ENCODE peak calls at places on chromosome 21, in six cellular contexts. S is right lobe of liver, Y is esophagus squamous epithelium, O is spleen, E is endothelial cell of umbilical vein, Z is breast epithelium. Q is an unnamed sample. For H3K27me3, the result is how much of the 10 kb centered on the place peaks cover.

GRCh38 chr21:35358008-35358407 is 308.9 kb upstream of the RUNX1 start:
- DNase-seq in S (no peak), Y (no peak), O (no peak), E (no peak), Z (no peak), Q (no peak)

GRCh38 chr21:46046471-46046870 is 51.4 kb upstream of the COL6A2 start:
- DNase-seq in S (no peak), Y (no peak), O (no peak), E (no peak), Z (no peak), Q (no peak)

GRCh38 chr21:21262048-21262447 is 263.8 kb downstream of the NCAM2 start:
- DNase-seq in S (no peak), Y (no peak), O (no peak), E (no peak), Z (no peak), Q (no peak)

GRCh38 chr21:45384656-45385548 is 20.1 kb upstream of the COL18A1 start:
- DNase-seq in S (peak), Y (no peak), O (peak), E (no peak), Z (no peak), Q (no peak)

GRCh38 chr21:46179708-46180078 is 4.6 kb downstream of the SPATC1L start:
- DNase-seq in S (no peak), Y (no peak), O (no peak), E (no peak), Z (peak), Q (no peak)

GRCh38 chr21:15141236-15141970 is 76.6 kb upstream of the NRIP1 start:
- DNase-seq in S (peak), Y (no peak), O (no peak), E (no peak), Z (no peak), Q (peak)

GRCh38 chr21:17757671-17758070 is 61.5 kb downstream of the C21orf91 start:
- DNase-seq in S (no peak), Y (no peak), O (no peak), E (no peak), Z (no peak), Q (no peak)

GRCh38 chr21:46226920-46227599 is 1.5 kb downstream of the LSS start:
- DNase-seq in S (no peak), Y (no peak), O (peak), E (no peak), Z (no peak), Q (no peak)

GRCh38 chr21:42679319-42679981 is 26.0 kb downstream of the PDE9A start:
- DNase-seq in S (no peak), Y (no peak), O (peak), E (no peak), Z (no peak), Q (no peak)

GRCh38 chr21:43768868-43769167 is 7.3 kb downstream of the CSTB start:
- DNase-seq in S (no peak), Y (no peak), O (no peak), E (no peak), Z (no peak), Q (no peak)

GRCh38 chr21:45848352-45848751 is 133.2 kb upstream of the COL6A1 start:
- DNase-seq in S (no peak), Y (no peak), O (no peak), E (no peak), Z (no peak), Q (no peak)

GRCh38 chr21:32533611-32534010 is 51.7 kb downstream of the TCP10L start:
- DNase-seq in S (no peak), Y (no peak), O (no peak), E (no peak), Z (no peak), Q (no peak)

GRCh38 chr21:32377991-32378390 is 14.8 kb downstream of the URB1 start:
- DNase-seq in S (no peak), Y (no peak), O (no peak), E (no peak), Z (no peak), Q (no peak)

GRCh38 chr21:45234127-45234526 is 53.6 kb downstream of the POFUT2 start:
- DNase-seq in S (no peak), Y (no peak), O (no peak), E (no peak), Z (no peak), Q (no peak)

DNA sequence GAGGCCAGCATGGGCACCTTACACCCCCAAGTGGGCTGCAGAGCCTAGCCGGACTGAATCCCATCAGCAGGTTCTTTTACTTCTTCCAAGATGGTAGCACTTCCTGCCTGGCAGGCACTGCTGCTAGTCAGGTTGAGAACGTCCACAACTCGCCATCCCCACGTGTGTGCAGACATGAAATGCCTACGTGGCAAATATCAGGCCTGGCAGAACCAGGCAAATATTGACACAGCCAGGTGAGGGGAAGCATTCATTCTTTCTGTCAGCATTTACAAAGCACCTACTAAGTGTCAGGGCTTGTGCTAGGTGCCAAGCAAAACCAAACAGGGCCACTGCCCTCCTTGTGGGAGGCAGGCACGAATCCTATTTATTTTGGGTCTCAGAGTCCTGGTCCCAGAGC is 52.3 kb upstream of the SIM2 start:
- DNase-seq in S (no peak), Y (no peak), O (no peak), E (no peak), Z (no peak), Q (no peak)
- H3K27ac ChIP-seq in S (no peak), Y (no peak), O (no peak), E (no peak), Z (no peak), Q (no peak)

DNA sequence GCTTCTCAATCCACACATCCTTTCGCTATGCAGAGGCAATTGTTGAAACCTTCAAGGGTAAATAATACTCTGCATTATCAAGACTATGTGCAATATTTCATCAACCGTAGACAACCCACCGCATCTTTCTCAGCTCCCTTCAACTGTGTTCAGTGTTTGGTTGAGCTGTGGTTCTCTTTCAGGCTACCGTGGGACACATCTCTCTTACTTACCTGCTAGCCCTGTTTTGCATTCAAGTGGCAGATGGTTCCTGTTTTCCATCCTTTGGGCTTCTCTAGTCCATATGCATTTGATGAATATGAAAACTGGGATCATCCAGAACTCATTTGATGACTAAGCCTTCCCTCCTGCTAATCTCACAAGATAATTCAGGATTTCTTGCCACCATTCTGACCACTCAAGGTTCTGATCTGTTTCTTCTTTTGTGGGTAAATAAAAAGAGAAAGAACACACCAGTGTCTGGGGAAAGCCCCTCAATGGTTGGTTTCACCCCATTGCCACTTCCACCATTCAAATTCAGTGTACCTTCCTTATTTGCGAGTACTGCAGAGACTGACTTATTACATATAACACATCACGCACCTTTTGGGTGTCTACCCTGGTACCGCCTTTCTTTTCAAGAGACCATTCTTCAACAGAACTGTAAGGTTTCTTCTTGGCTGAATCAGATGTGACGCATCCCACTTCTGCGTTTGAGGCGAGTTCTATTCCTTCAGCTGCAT is 61.7 kb downstream of the BACE2 start:
- DNase-seq in S (no peak), Y (no peak), O (no peak), E (no peak), Z (no peak), Q (no peak)
- TF ChIP-seq POLR2A in S (no peak), Y (no peak), O (peak), E (no peak), Z (no peak), Q (no peak)

GRCh38 chr21:34148826-34149558 is 75.6 kb downstream of the MRPS6 start:
- DNase-seq in S (no peak), Y (no peak), O (no peak), E (no peak), Z (no peak), Q (no peak)
- H3K27me3 ChIP-seq in S (under half), Y (under half), O (under half), E (under half), Z (under half), Q (under half)

DNA sequence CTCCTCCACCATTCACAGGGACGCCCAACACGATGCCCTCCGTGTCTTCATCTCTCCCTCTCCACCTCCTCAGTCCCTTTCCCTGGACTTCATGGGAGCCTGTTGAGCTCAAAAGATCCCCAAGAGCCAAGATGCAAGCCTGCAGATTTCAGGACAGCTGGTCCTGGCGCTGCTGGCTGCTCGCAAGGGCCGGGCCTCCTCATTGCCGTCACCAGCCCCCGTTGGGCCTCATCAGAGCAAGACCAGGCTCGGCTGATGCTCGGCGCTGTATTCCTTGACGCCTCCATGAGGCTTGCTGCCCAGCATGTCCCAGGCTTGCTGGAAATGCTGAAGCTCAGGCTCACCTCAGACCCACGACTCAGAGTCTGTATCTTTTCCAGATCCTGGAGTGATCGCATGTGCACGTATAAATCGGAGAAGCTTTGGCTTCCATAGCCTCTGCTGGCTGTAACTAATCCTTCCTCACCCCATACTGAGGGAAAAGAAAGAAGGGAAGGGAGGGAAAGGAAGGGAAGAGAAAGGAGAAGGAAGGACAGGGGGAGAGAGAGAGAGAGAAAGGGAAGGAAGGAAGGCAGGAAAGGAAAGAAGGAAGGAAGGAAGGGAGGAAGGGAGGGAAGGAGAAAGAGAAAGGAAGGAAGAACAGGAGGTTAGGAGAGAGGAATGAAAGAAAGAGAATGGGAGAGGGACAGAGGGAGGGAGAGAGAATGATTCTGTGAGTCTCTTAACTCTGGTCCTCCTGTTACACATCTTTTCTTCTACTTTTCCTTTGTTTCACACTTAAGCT is 94.6 kb downstream of the KCNJ15 start:
- DNase-seq in S (no peak), Y (no peak), O (no peak), E (no peak), Z (no peak), Q (no peak)
- H3K27ac ChIP-seq in S (no peak), Y (peak), O (peak), E (peak), Z (no peak), Q (no peak)

GRCh38 chr21:25561668-25562641 is 45.3 kb downstream of the MRPL39 start:
- DNase-seq in S (peak), Y (no peak), O (peak), E (peak), Z (no peak), Q (no peak)
- TF ChIP-seq POLR2A in S (no peak), Y (no peak), O (no peak), E (peak), Z (no peak), Q (no peak)

Q was measured in gastrocnemius medialis.